ENCODE peak calls at places on chromosomes 3 and 15, in four cellular contexts. K is left lung; G is CD8-positive, alpha-beta memory T cell; U is psoas muscle. I is an unnamed sample.
A peak's percentile ranks its signal among the peaks of the same experiment; 100 is the strongest.

GRCh38 chr3:32296251-32297204 is 58.0 kb downstream of the CMTM8 start:
- DNase-seq in K (no peak), G (peak; percentile 31), U (peak; percentile 55), I (peak; percentile 46)

GRCh38 chr15:77784361-77785292 is 151.9 kb upstream of the LINGO1 start:
- DNase-seq in K (peak; percentile 47), G (no peak), U (no peak), I (no peak)

GRCh38 chr3:66397745-66398144 is 103.1 kb downstream of the LRIG1 start:
- DNase-seq in K (peak; percentile 26), G (no peak), U (no peak), I (no peak)

GRCh38 chr15:80640546-80641121 is 54.5 kb upstream of the ABHD17C start:
- DNase-seq in K (no peak), G (no peak), U (no peak), I (no peak)

GRCh38 chr15:63999177-63999576 is 47.1 kb downstream of the DAPK2 start:
- DNase-seq in K (no peak), G (no peak), U (no peak), I (no peak)

GRCh38 chr3:190081387-190081786 is 39.3 kb downstream of the P3H2 start:
- DNase-seq in K (no peak), G (no peak), U (no peak), I (no peak)

GRCh38 chr3:190173426-190173825 is 52.7 kb upstream of the P3H2 start:
- DNase-seq in K (no peak), G (no peak), U (no peak), I (no peak)

GRCh38 chr3:69137006-69137405 is 14.6 kb upstream of the LMOD3 start:
- DNase-seq in K (no peak), G (no peak), U (no peak), I (no peak)

GRCh38 chr3:54653456-54654195 is 274.2 kb downstream of the LRTM1 start:
- DNase-seq in K (no peak), G (no peak), U (no peak), I (no peak)

GRCh38 chr15:50146661-50147060 is 27.6 kb upstream of the ATP8B4 start:
- DNase-seq in K (no peak), G (no peak), U (no peak), I (no peak)

GRCh38 chr3:70849911-70850699 is 537.7 kb upstream of the MDFIC2 start:
- DNase-seq in K (no peak), G (no peak), U (no peak), I (no peak)

GRCh38 chr3:89521328-89521727 is 413.9 kb downstream of the EPHA3 start:
- DNase-seq in K (no peak), G (no peak), U (no peak), I (no peak)

GRCh38 chr3:180804871-180805430 is 107.5 kb upstream of the FXR1 start:
- DNase-seq in K (no peak), G (no peak), U (no peak), I (no peak)

GRCh38 chr3:169838511-169838910 is 25.8 kb upstream of the LRRC34 start:
- DNase-seq in K (no peak), G (no peak), U (no peak), I (no peak)

GRCh38 chr15:90680371-90680935 is 36.7 kb upstream of the BLM start:
- DNase-seq in K (no peak), G (no peak), U (no peak), I (no peak)

GRCh38 chr3:12986986-12987385 is 86.2 kb downstream of the IQSEC1 start:
- DNase-seq in K (no peak), G (no peak), U (peak; percentile 60), I (peak; percentile 59)

GRCh38 chr3:188124184-188124583 is 29.8 kb upstream of the LPP start:
- DNase-seq in K (no peak), G (no peak), U (no peak), I (no peak)

GRCh38 chr3:66379565-66379964 is 121.3 kb downstream of the LRIG1 start:
- DNase-seq in K (peak; percentile 24), G (no peak), U (no peak), I (no peak)

GRCh38 chr3:161096771-161097367 is 8.3 kb downstream of the B3GALNT1 start:
- DNase-seq in K (no peak), G (no peak), U (no peak), I (no peak)

GRCh38 chr3:171967137-171967783 is 72.1 kb upstream of the FNDC3B start:
- DNase-seq in K (no peak), G (no peak), U (no peak), I (peak; percentile 24)

GRCh38 chr3:146164951-146165350 is 4.0 kb upstream of the PLOD2 start:
- DNase-seq in K (no peak), G (no peak), U (no peak), I (no peak)

GRCh38 chr3:183198939-183199338 is 36.4 kb upstream of the LAMP3 start:
- DNase-seq in K (no peak), G (no peak), U (no peak), I (no peak)

GRCh38 chr3:27500051-27500450 is 15.9 kb upstream of the SLC4A7 start:
- DNase-seq in K (no peak), G (no peak), U (no peak), I (no peak)

GRCh38 chr3:100590114-100590839 is 19.1 kb upstream of the ADGRG7 start:
- DNase-seq in K (no peak), G (peak; percentile 23), U (no peak), I (no peak)

GRCh38 chr3:57006949-57007419 is 53.5 kb upstream of the SPATA12 start:
- DNase-seq in K (no peak), G (no peak), U (no peak), I (no peak)

GRCh38 chr15:66287461-66288055 is 5.8 kb upstream of the DIS3L start:
- DNase-seq in K (no peak), G (no peak), U (no peak), I (no peak)

GRCh38 chr15:70561885-70562284 is 201.5 kb downstream of the UACA start:
- DNase-seq in K (no peak), G (no peak), U (no peak), I (no peak)

GRCh38 chr3:132354916-132355702 is 37.9 kb downstream of the ACP3 start:
- DNase-seq in K (no peak), G (no peak), U (no peak), I (no peak)

GRCh38 chr3:48256557-48256956 is 15.7 kb downstream of the ZNF589 start:
- DNase-seq in K (no peak), G (no peak), U (no peak), I (no peak)
- H3K36me3 ChIP-seq in K (no peaks in the 10 kb centered on the region), G (peaks cover 11% of the 10 kb centered on the region), U (no peaks in the 10 kb centered on the region), I (peaks cover 8% of the 10 kb centered on the region)

DNA sequence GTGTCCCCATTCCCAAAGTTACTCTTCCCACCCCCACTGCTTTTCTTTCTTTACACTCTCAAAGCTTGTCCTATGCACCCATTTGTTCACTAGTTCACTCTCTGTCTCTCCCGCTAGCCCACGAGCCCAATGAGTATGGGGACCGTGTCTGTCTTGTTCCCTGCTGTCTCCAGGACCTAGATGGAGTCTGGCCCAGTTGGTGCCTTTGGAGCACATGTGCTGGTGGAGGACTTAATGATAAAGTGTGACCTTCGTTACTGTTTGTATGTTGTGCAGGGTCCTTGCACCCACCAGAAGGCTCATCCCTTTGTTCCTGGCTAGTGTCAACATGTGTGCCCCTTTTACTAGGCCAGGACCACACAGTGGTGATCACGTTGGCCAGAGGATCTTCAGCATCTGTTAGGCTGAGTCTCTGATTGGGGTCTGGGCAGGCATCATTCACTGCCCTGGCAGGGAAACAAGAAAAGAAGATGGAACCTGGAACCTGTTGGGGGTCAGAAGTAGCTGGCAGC is 7.4 kb downstream of the CISH start:
- DNase-seq in K (no peak), G (no peak), U (no peak), I (peak; percentile 3)
- H3K4me1 ChIP-seq in K (peaks cover 50% of the 10 kb centered on the region), G (peaks cover 100% of the 10 kb centered on the region), U (peaks cover 88% of the 10 kb centered on the region), I (peaks cover 100% of the 10 kb centered on the region)

GRCh38 chr3:134792700-134793099 is 2.4 kb upstream of the EPHB1 start:
- DNase-seq in K (no peak), G (no peak), U (no peak), I (no peak)

GRCh38 chr3:134791992-134792391 is 3.1 kb upstream of the EPHB1 start:
- DNase-seq in K (no peak), G (no peak), U (no peak), I (no peak)

GRCh38 chr3:134794323-134794722 is 737 bp upstream of the EPHB1 start:
- DNase-seq in K (no peak), G (no peak), U (no peak), I (no peak)

GRCh38 chr3:134793562-134793961 is 1.5 kb upstream of the EPHB1 start:
- DNase-seq in K (no peak), G (no peak), U (no peak), I (no peak)

DNA sequence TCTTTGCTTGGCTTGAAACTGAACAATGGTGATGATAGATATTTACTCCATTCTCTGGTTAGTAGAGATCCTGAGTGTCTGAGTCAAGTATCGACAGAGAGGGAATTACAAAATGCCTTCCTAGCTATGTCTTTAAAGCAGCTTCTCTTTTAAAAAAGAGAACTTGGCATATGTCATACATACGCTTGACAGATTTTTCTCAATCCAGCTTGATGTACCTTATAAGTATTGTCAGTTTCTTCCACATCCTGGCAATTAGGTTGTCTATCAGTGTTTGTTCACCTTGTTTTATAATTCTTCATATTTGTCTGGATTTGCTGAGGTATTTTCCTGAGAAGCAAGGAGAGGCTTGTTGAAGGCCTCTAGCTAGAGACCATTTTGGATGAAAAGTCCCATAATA is 5.0 kb upstream of the EPHB1 start:
- DNase-seq in K (no peak), G (no peak), U (no peak), I (no peak)
- H3K27me3 ChIP-seq in K (peaks cover 18% of the 10 kb centered on the region), G (no peaks in the 10 kb centered on the region), U (no peaks in the 10 kb centered on the region), I (no peaks in the 10 kb centered on the region)

GRCh38 chr3:17077614-17078013 is 192.9 kb downstream of the PLCL2 start:
- DNase-seq in K (no peak), G (no peak), U (peak; percentile 55), I (peak; percentile 58)
- H3K36me3 ChIP-seq in K (no peaks in the 10 kb centered on the region), G (peaks cover 3% of the 10 kb centered on the region), U (no peaks in the 10 kb centered on the region), I (no peaks in the 10 kb centered on the region)